ENCODE peak calls at places on chromosomes 1 and 21, in four cellular contexts. One of them, this sample, is unnamed.

GRCh38 chr21:20507783-20508182 is 490.4 kb upstream of the NCAM2 start:
- DNase-seq in small intestine: no peak
- DNase-seq in mammary epithelial cell: no peak
- DNase-seq in fibroblast of lung: no peak
- DNase-seq in this sample: no peak

GRCh38 chr1:43933386-43934278 is at the start of gene ARTN:
- DNase-seq in small intestine: peak; percentile 56
- DNase-seq in mammary epithelial cell: peak; percentile 68
- DNase-seq in fibroblast of lung: no peak
- DNase-seq in this sample: no peak

GRCh38 chr1:202656057-202656456 is 54.2 kb downstream of the SYT2 start:
- DNase-seq in small intestine: no peak
- DNase-seq in mammary epithelial cell: no peak
- DNase-seq in fibroblast of lung: peak; percentile 15
- DNase-seq in this sample: no peak

GRCh38 chr1:81812712-81813111 is 12.0 kb downstream of the ADGRL2 start:
- DNase-seq in small intestine: no peak
- DNase-seq in mammary epithelial cell: no peak
- DNase-seq in fibroblast of lung: peak; percentile 49
- DNase-seq in this sample: no peak

GRCh38 chr1:70659891-70660290 is 248.8 kb downstream of the CTH start:
- DNase-seq in small intestine: no peak
- DNase-seq in mammary epithelial cell: no peak
- DNase-seq in fibroblast of lung: no peak
- DNase-seq in this sample: no peak

GRCh38 chr1:78836736-78837135 is 169.8 kb downstream of the ADGRL4 start:
- DNase-seq in small intestine: peak; percentile 5
- DNase-seq in mammary epithelial cell: no peak
- DNase-seq in fibroblast of lung: peak; percentile 36
- DNase-seq in this sample: no peak

GRCh38 chr1:46086581-46086980 is 45.8 kb downstream of the PIK3R3 start:
- DNase-seq in small intestine: no peak
- DNase-seq in mammary epithelial cell: peak; percentile 65
- DNase-seq in fibroblast of lung: no peak
- DNase-seq in this sample: no peak

GRCh38 chr21:29232601-29233541 is 65.9 kb upstream of the BACH1 start:
- DNase-seq in small intestine: no peak
- DNase-seq in mammary epithelial cell: peak; percentile 41
- DNase-seq in fibroblast of lung: no peak
- DNase-seq in this sample: no peak

GRCh38 chr1:205767248-205767647 is 8.0 kb downstream of the RAB29 start:
- DNase-seq in small intestine: no peak
- DNase-seq in mammary epithelial cell: no peak
- DNase-seq in fibroblast of lung: no peak
- DNase-seq in this sample: no peak

GRCh38 chr1:177210071-177210470 is 39.3 kb downstream of the BRINP2 start:
- DNase-seq in small intestine: no peak
- DNase-seq in mammary epithelial cell: no peak
- DNase-seq in fibroblast of lung: no peak
- DNase-seq in this sample: no peak

GRCh38 chr1:241776911-241777310 is 71.1 kb upstream of the EXO1 start:
- DNase-seq in small intestine: no peak
- DNase-seq in mammary epithelial cell: no peak
- DNase-seq in fibroblast of lung: no peak
- DNase-seq in this sample: no peak

GRCh38 chr1:94729287-94729686 is 90.9 kb upstream of the SLC44A3 start:
- DNase-seq in small intestine: peak; percentile 57
- DNase-seq in mammary epithelial cell: no peak
- DNase-seq in fibroblast of lung: peak; percentile 89
- DNase-seq in this sample: no peak

GRCh38 chr1:239771550-239771949 is 320.1 kb upstream of the FMN2 start:
- DNase-seq in small intestine: peak; percentile 69
- DNase-seq in mammary epithelial cell: no peak
- DNase-seq in fibroblast of lung: no peak
- DNase-seq in this sample: no peak

GRCh38 chr1:62384276-62385005 is 52.4 kb upstream of the USP1 start:
- DNase-seq in small intestine: no peak
- DNase-seq in mammary epithelial cell: peak; percentile 68
- DNase-seq in fibroblast of lung: peak; percentile 98
- DNase-seq in this sample: no peak

GRCh38 chr1:214233856-214234634 is 46.9 kb upstream of the SMYD2 start:
- DNase-seq in small intestine: no peak
- DNase-seq in mammary epithelial cell: no peak
- DNase-seq in fibroblast of lung: no peak
- DNase-seq in this sample: no peak

GRCh38 chr21:24436236-24436635 is 1171.0 kb downstream of the MRPL39 start:
- DNase-seq in small intestine: no peak
- DNase-seq in mammary epithelial cell: no peak
- DNase-seq in fibroblast of lung: no peak
- DNase-seq in this sample: no peak

GRCh38 chr1:53572061-53572801 is 113.0 kb downstream of the DMRTB1 start:
- DNase-seq in small intestine: peak; percentile 8
- DNase-seq in mammary epithelial cell: peak; percentile 74
- DNase-seq in fibroblast of lung: no peak
- DNase-seq in this sample: no peak

GRCh38 chr21:21682172-21682571 is 684.0 kb downstream of the NCAM2 start:
- DNase-seq in small intestine: no peak
- DNase-seq in mammary epithelial cell: no peak
- DNase-seq in fibroblast of lung: peak; percentile 50
- DNase-seq in this sample: no peak

GRCh38 chr1:202710070-202711025 is at the start of gene SYT2:
- DNase-seq in small intestine: peak; percentile 9
- DNase-seq in mammary epithelial cell: no peak
- DNase-seq in fibroblast of lung: peak; percentile 17
- DNase-seq in this sample: no peak

GRCh38 chr1:207981976-207982375 is 71.1 kb upstream of the CD34 start:
- DNase-seq in small intestine: no peak
- DNase-seq in mammary epithelial cell: no peak
- DNase-seq in fibroblast of lung: no peak
- DNase-seq in this sample: no peak

GRCh38 chr1:27350673-27351540 is 9.1 kb downstream of the SYTL1 start:
- DNase-seq in small intestine: peak; percentile 47
- DNase-seq in mammary epithelial cell: no peak
- DNase-seq in fibroblast of lung: peak; percentile 20
- DNase-seq in this sample: no peak

GRCh38 chr21:46661211-46661625 is 25.7 kb downstream of the PRMT2 start:
- DNase-seq in small intestine: peak; percentile 17
- DNase-seq in mammary epithelial cell: peak; percentile 43
- DNase-seq in fibroblast of lung: peak; percentile 89
- DNase-seq in this sample: peak; percentile 38

GRCh38 chr1:236063919-236064673 is 794 bp downstream of the NID1 start:
- DNase-seq in small intestine: peak; percentile 63
- DNase-seq in mammary epithelial cell: peak; percentile 53
- DNase-seq in fibroblast of lung: peak; percentile 85
- DNase-seq in this sample: no peak

GRCh38 chr1:236066054-236066453 is 1.2 kb upstream of the NID1 start:
- DNase-seq in small intestine: no peak
- DNase-seq in mammary epithelial cell: no peak
- DNase-seq in fibroblast of lung: peak; percentile 56
- DNase-seq in this sample: no peak

GRCh38 chr1:236065509-236066005 is 667 bp upstream of the NID1 start:
- DNase-seq in small intestine: no peak
- DNase-seq in mammary epithelial cell: no peak
- DNase-seq in fibroblast of lung: no peak
- DNase-seq in this sample: no peak

GRCh38 chr1:236064674-236065508 is at the start of gene NID1:
- DNase-seq in small intestine: no peak
- DNase-seq in mammary epithelial cell: peak; percentile 42
- DNase-seq in fibroblast of lung: peak; percentile 88
- DNase-seq in this sample: peak; percentile 46

GRCh38 chr1:236063551-236063918 is 1.4 kb downstream of the NID1 start:
- DNase-seq in small intestine: no peak
- DNase-seq in mammary epithelial cell: no peak
- DNase-seq in fibroblast of lung: no peak
- DNase-seq in this sample: no peak
- H3K4me3 ChIP-seq in small intestine: peak overlapping the region; percentile 70
- H3K4me3 ChIP-seq in mammary epithelial cell: no peak overlapping the region
- H3K4me3 ChIP-seq in fibroblast of lung: peak overlapping the region; percentile 71
- H3K4me3 ChIP-seq in this sample: no peak overlapping the region

GRCh38 chr1:244092293-244093264 is 41.5 kb downstream of the ZBTB18 start:
- DNase-seq in small intestine: peak; percentile 54
- DNase-seq in mammary epithelial cell: no peak
- DNase-seq in fibroblast of lung: no peak
- DNase-seq in this sample: no peak

GRCh38 chr1:244088161-244088560 is 37.1 kb downstream of the ZBTB18 start:
- DNase-seq in small intestine: no peak
- DNase-seq in mammary epithelial cell: no peak
- DNase-seq in fibroblast of lung: no peak
- DNase-seq in this sample: no peak

GRCh38 chr1:244089561-244089960 is 38.5 kb downstream of the ZBTB18 start:
- DNase-seq in small intestine: peak; percentile 70
- DNase-seq in mammary epithelial cell: no peak
- DNase-seq in fibroblast of lung: no peak
- DNase-seq in this sample: no peak

GRCh38 chr1:244093265-244093638 is 42.2 kb downstream of the ZBTB18 start:
- DNase-seq in small intestine: no peak
- DNase-seq in mammary epithelial cell: no peak
- DNase-seq in fibroblast of lung: no peak
- DNase-seq in this sample: no peak

DNA sequence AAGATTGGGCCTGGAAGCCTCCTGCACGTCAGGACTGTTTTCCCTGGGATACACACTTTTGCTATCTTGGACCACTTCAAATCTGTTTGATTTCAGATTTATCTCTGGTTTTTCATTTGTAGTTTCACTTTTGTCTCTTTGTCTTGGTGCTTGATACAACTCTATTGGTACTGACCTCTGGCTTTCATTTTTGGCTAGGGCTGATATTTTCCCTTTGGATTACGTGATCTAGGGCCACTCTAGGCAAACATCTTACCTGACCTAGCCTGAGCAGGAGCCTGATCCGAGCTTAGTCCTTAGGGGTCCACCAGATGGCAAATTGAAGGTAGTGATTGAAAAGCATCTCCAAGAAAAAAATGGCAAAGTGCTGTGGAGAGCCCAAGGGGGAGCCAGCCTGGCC is 39.6 kb downstream of the ZBTB18 start:
- DNase-seq in small intestine: no peak
- DNase-seq in mammary epithelial cell: no peak
- DNase-seq in fibroblast of lung: no peak
- DNase-seq in this sample: no peak
- H3K4me3 ChIP-seq in small intestine: no peak overlapping the region
- H3K4me3 ChIP-seq in mammary epithelial cell: no peak overlapping the region
- H3K4me3 ChIP-seq in fibroblast of lung: no peak overlapping the region
- H3K4me3 ChIP-seq in this sample: no peak overlapping the region

DNA sequence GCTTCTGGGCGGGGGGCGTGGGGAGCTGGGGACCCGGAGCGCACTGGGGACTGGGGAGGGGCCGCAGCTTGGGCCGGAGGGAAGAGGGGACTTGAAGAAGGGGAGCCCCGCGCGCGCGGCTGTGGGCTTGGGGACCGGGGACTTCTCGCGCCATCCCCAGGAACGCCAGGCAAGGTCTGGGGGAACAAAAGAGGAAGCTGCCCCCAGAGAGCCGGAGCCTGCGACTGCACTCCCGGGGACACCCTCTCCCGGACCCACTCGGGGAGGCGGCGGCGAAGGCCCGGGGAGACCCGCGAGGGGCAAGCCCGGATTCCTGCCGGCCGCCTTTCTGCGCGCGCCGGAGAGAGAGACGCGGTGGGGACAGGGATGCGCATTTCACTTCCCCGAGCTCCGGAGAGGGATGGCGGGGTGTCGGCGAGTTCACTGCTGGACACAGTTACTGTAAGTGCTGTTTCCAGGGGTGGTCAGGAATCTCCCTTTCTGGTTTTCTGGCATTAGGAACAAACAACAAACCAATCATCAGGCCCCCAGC is 732 bp downstream of the ABCG1 start:
- DNase-seq in small intestine: no peak
- DNase-seq in mammary epithelial cell: no peak
- DNase-seq in fibroblast of lung: no peak
- DNase-seq in this sample: no peak
- H3K4me3 ChIP-seq in small intestine: peak overlapping the region; percentile 55
- H3K4me3 ChIP-seq in mammary epithelial cell: peak overlapping the region; percentile 64
- H3K4me3 ChIP-seq in fibroblast of lung: peak overlapping the region; percentile 2
- H3K4me3 ChIP-seq in this sample: peak overlapping the region; percentile 69

GRCh38 chr1:201396859-201397464 is 2.2 kb downstream of the LAD1 start:
- DNase-seq in small intestine: peak; percentile 93
- DNase-seq in mammary epithelial cell: peak; percentile 92
- DNase-seq in fibroblast of lung: no peak
- DNase-seq in this sample: no peak

GRCh38 chr1:201399018-201399351 is at the start of gene LAD1:
- DNase-seq in small intestine: no peak
- DNase-seq in mammary epithelial cell: no peak
- DNase-seq in fibroblast of lung: no peak
- DNase-seq in this sample: no peak

GRCh38 chr1:201399352-201400126 is 415 bp upstream of the LAD1 start:
- DNase-seq in small intestine: peak; percentile 89
- DNase-seq in mammary epithelial cell: peak; percentile 85
- DNase-seq in fibroblast of lung: no peak
- DNase-seq in this sample: no peak

GRCh38 chr1:201395936-201396335 is 3.2 kb downstream of the LAD1 start:
- DNase-seq in small intestine: peak; percentile 48
- DNase-seq in mammary epithelial cell: no peak
- DNase-seq in fibroblast of lung: no peak
- DNase-seq in this sample: no peak

GRCh38 chr1:201397675-201398074 is 1.4 kb downstream of the LAD1 start:
- DNase-seq in small intestine: peak; percentile 97
- DNase-seq in mammary epithelial cell: peak; percentile 74
- DNase-seq in fibroblast of lung: no peak
- DNase-seq in this sample: no peak
- H3K4me3 ChIP-seq in small intestine: no peak overlapping the region
- H3K4me3 ChIP-seq in mammary epithelial cell: peak overlapping the region; percentile 90
- H3K4me3 ChIP-seq in fibroblast of lung: no peak overlapping the region
- H3K4me3 ChIP-seq in this sample: no peak overlapping the region

DNA sequence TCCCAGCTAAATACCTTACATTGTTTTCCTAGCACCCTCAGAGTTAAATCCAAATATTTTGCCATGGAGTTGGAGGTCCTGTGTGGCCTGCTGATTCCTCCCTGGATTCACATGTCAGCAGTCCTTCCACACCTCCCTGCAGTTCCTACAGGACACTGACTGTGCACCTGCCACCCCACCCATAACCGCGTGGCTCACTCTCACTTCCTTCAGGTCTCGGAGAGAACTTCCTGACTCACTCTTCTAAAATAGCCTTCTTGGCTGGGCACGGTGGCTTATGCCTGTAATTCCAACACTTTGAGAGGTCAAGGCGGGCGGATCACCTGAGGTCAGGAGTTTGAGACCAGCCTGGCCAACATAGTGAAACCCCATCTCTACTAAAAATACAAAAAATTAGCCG is 8.4 kb upstream of the CAMTA1 start:
- DNase-seq in small intestine: no peak
- DNase-seq in mammary epithelial cell: no peak
- DNase-seq in fibroblast of lung: no peak
- DNase-seq in this sample: no peak
- H3K4me3 ChIP-seq in small intestine: no peak overlapping the region
- H3K4me3 ChIP-seq in mammary epithelial cell: no peak overlapping the region
- H3K4me3 ChIP-seq in fibroblast of lung: no peak overlapping the region
- H3K4me3 ChIP-seq in this sample: no peak overlapping the region

This sample was measured in naive thymus-derived CD4-positive, alpha-beta T cell.